ENCODE peak calls at places on chromosomes 11 and 22, in seven cellular contexts. W, G, V, K, U, L and X are unnamed samples.
A peak's percentile ranks its signal among the peaks of the same experiment; 100 is the strongest.

GRCh38 chr11:117909611-117910382 is 19.4 kb downstream of the TMPRSS13 start:
- DNase-seq in V (no peak), G (peak; percentile 25), L (no peak), U (no peak), K (no peak), W (no peak), X (no peak)

GRCh38 chr11:80505771-80506170 is 1064.9 kb upstream of the TENM4 start:
- DNase-seq in U (no peak), W (no peak), K (no peak), G (no peak), L (no peak), V (no peak), X (no peak)

GRCh38 chr11:59918987-59919589 is 19.1 kb upstream of the OOSP1 start:
- DNase-seq in L (peak; percentile 14), V (peak; percentile 36), U (no peak), W (no peak), K (peak; percentile 67), G (no peak), X (peak; percentile 19)

GRCh38 chr11:9025101-9025850 is 21.5 kb upstream of the NRIP3 start:
- DNase-seq in G (no peak), V (no peak), U (no peak), L (no peak), W (no peak), K (no peak), X (no peak)

GRCh38 chr11:1869427-1870325 is 16.8 kb downstream of the LSP1 start:
- DNase-seq in K (no peak), W (peak; percentile 57), V (no peak), G (no peak), U (peak; percentile 30), L (no peak), X (no peak)

GRCh38 chr11:125514336-125515101 is 18.5 kb upstream of the FEZ1 start:
- DNase-seq in W (no peak), L (no peak), U (no peak), K (no peak), G (no peak), V (peak; percentile 39), X (no peak)

GRCh38 chr11:26730711-26731460 is 9.0 kb upstream of the SLC5A12 start:
- DNase-seq in V (no peak), W (no peak), K (peak; percentile 7), G (no peak), U (no peak), L (no peak), X (no peak)

GRCh38 chr11:62133328-62134065 is 9.7 kb downstream of the INCENP start:
- DNase-seq in G (no peak), K (no peak), V (no peak), L (no peak), W (no peak), U (no peak), X (no peak)

GRCh38 chr22:37244922-37245722 is 1.1 kb upstream of the RAC2 start:
- DNase-seq in W (peak; percentile 8), V (no peak), U (no peak), G (no peak), L (no peak), K (no peak), X (no peak)

GRCh38 chr11:32821517-32821916 is 8.2 kb upstream of the PRRG4 start:
- DNase-seq in K (no peak), W (no peak), U (no peak), L (no peak), V (no peak), G (no peak), X (no peak)

GRCh38 chr11:83671295-83671694 is 385.1 kb upstream of the CCDC90B start:
- DNase-seq in U (no peak), V (no peak), L (no peak), G (no peak), K (peak; percentile 22), W (no peak), X (no peak)

GRCh38 chr22:35910013-35910860 is 118.4 kb downstream of the RBFOX2 start:
- DNase-seq in W (no peak), L (no peak), G (no peak), K (no peak), U (no peak), V (no peak), X (no peak)

GRCh38 chr11:133382217-133382746 is 150.0 kb downstream of the OPCML start:
- DNase-seq in G (no peak), V (no peak), W (no peak), K (no peak), L (no peak), U (no peak), X (no peak)

GRCh38 chr11:62295504-62295903 is 3.4 kb downstream of the SCGB1D4 start:
- DNase-seq in L (peak; percentile 10), V (no peak), U (no peak), G (peak; percentile 66), W (no peak), K (no peak), X (peak; percentile 67)

GRCh38 chr22:43996170-43996980 is 27.7 kb upstream of the PARVB start:
- DNase-seq in W (peak; percentile 83), U (peak; percentile 69), K (no peak), G (no peak), L (no peak), V (peak; percentile 83), X (no peak)

GRCh38 chr11:124801014-124801413 is 808 bp upstream of the MSANTD2 start:
- DNase-seq in G (no peak), K (peak; percentile 38), L (no peak), U (no peak), V (no peak), W (no peak), X (no peak)

GRCh38 chr11:79456501-79456900 is 15.7 kb upstream of the TENM4 start:
- DNase-seq in W (no peak), U (no peak), V (no peak), K (no peak), L (no peak), G (no peak), X (no peak)

GRCh38 chr11:2811206-2812091 is 74.1 kb downstream of the CDKN1C start:
- DNase-seq in V (no peak), L (no peak), W (peak; percentile 62), G (no peak), U (peak; percentile 22), K (no peak), X (peak; percentile 2)

GRCh38 chr22:19134874-19135273 is 3.8 kb downstream of the TSSK2 start:
- DNase-seq in L (no peak), W (no peak), K (no peak), V (no peak), G (no peak), U (no peak), X (no peak)

GRCh38 chr11:30479899-30480298 is 106.3 kb downstream of the MPPED2 start:
- DNase-seq in V (no peak), U (no peak), K (no peak), L (no peak), W (no peak), G (no peak), X (no peak)

GRCh38 chr11:27717801-27718229 is 17.6 kb upstream of the BDNF start:
- DNase-seq in L (no peak), K (no peak), W (no peak), G (no peak), V (no peak), U (no peak), X (peak; percentile 11)

GRCh38 chr11:119322360-119322739 is 5.4 kb upstream of the MCAM start:
- DNase-seq in K (no peak), L (no peak), G (no peak), W (no peak), V (no peak), U (no peak), X (no peak)

GRCh38 chr11:116172156-116172555 is 600.6 kb downstream of the BUD13 start:
- DNase-seq in G (no peak), K (no peak), V (no peak), U (no peak), W (no peak), L (no peak), X (no peak)

GRCh38 chr11:84648413-84648812 is 978.7 kb downstream of the DLG2 start:
- DNase-seq in U (no peak), L (no peak), W (no peak), G (no peak), V (no peak), K (no peak), X (no peak)

GRCh38 chr11:10941429-10941828 is 83.6 kb upstream of the ZBED5 start:
- DNase-seq in K (no peak), U (no peak), G (no peak), L (no peak), W (no peak), V (no peak), X (no peak)

GRCh38 chr22:41526802-41527799 is 17.2 kb downstream of the POLR3H start:
- DNase-seq in V (peak; percentile 77), L (peak; percentile 42), W (no peak), U (peak; percentile 50), G (no peak), K (no peak), X (peak; percentile 55)

GRCh38 chr22:18968011-18968749 is 32.1 kb upstream of the PRODH start:
- DNase-seq in K (peak; percentile 16), W (peak; percentile 74), L (peak; percentile 63), U (no peak), V (no peak), G (peak; percentile 87), X (peak; percentile 95)

GRCh38 chr11:72773291-72773690 is 20.6 kb downstream of the STARD10 start:
- DNase-seq in U (peak; percentile 38), K (peak; percentile 86), V (no peak), L (no peak), W (no peak), G (no peak), X (no peak)

GRCh38 chr11:27965559-27965958 is 142.4 kb downstream of the KIF18A start:
- DNase-seq in L (no peak), U (no peak), K (no peak), W (no peak), V (no peak), G (no peak), X (no peak)

GRCh38 chr22:45867118-45867905 is 109.7 kb downstream of the WNT7B start:
- DNase-seq in U (no peak), K (no peak), W (peak; percentile 70), L (peak; percentile 44), V (no peak), G (peak; percentile 46), X (peak; percentile 62)
- TF ChIP-seq CTCF in U (peak; percentile 46), K (peak; percentile 64), W (peak; percentile 20), L (peak; percentile 46), V (peak; percentile 31), G (no peak), X (no peak)

GRCh38 chr22:50299724-50300619 is 7.5 kb downstream of the PLXNB2 start:
- DNase-seq in L (peak; percentile 61), G (no peak), V (no peak), W (no peak), U (peak; percentile 49), K (no peak), X (peak; percentile 75)
- TF ChIP-seq CTCF in L (no peak), G (no peak), V (no peak), W (no peak), U (no peak), K (no peak), X (no peak)

GRCh38 chr22:33126881-33127280 is 68.7 kb upstream of the SYN3 start:
- DNase-seq in U (no peak), W (no peak), G (no peak), K (no peak), L (no peak), V (no peak), X (no peak)
- TF ChIP-seq CTCF in U (peak; percentile 16), W (no peak), G (no peak), K (no peak), L (peak; percentile 54), V (no peak), X (peak; percentile 19)

DNA sequence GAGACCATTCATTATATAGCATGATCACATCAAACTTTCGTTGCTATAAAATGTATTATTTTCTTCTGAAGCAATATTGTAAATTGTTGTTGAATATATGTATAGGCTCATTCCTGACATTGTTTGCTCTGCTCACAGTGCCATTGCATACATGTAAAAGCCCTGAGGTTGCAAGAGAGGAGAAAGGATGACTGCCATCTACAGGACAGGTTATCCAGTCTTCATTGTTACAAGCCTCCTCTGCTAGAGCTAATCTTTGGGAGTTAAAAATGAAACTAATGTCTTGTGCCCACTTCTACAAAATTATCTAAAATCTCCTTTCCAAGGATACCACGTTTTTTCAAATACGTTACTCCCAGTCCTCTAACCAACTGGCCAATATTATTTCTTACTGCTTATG is 16.4 kb upstream of the OR5AL1 start:
- DNase-seq in U (no peak), L (no peak), V (no peak), G (no peak), K (no peak), W (no peak), X (no peak)
- TF ChIP-seq CTCF in U (no peak), L (no peak), V (no peak), G (no peak), K (no peak), W (no peak), X (no peak)